ENCODE peak calls at places on chromosome 18, in eight cellular contexts. D, W, Q, H, Y, M, G and K are unnamed samples.

GRCh38 chr18:77804382-77804781 is 554.7 kb downstream of the GALR1 start:
- DNase-seq in Y (no peak), W (no peak), H (no peak), M (no peak), D (no peak), Q (no peak), G (no peak), K (no peak)

GRCh38 chr18:66066191-66066590 is 315.4 kb downstream of the CDH7 start:
- DNase-seq in D (no peak), M (no peak), W (no peak), G (no peak), Y (no peak), Q (no peak), H (no peak), K (no peak)

GRCh38 chr18:59814872-59815271 is 84.9 kb upstream of the PMAIP1 start:
- DNase-seq in D (no peak), G (no peak), W (no peak), Y (peak; percentile 57), M (no peak), Q (no peak), H (no peak), K (no peak)

GRCh38 chr18:36856815-36857214 is 27.9 kb downstream of the KIAA1328 start:
- DNase-seq in W (no peak), M (no peak), H (no peak), Y (no peak), D (no peak), Q (no peak), G (no peak), K (no peak)

GRCh38 chr18:50410008-50410407 is 35.2 kb downstream of the SKA1 start:
- DNase-seq in H (no peak), Y (no peak), G (peak; percentile 28), W (no peak), D (no peak), Q (no peak), M (no peak), K (no peak)

GRCh38 chr18:58054041-58054733 is 10.2 kb downstream of the NEDD4L start:
- DNase-seq in Y (peak; percentile 63), M (no peak), G (no peak), D (no peak), W (no peak), Q (no peak), H (no peak), K (peak; percentile 70)

GRCh38 chr18:49024808-49025361 is 74.1 kb upstream of the SMAD7 start:
- DNase-seq in D (peak; percentile 35), H (no peak), Q (no peak), Y (no peak), M (peak; percentile 25), W (peak; percentile 75), G (no peak), K (peak; percentile 38)

GRCh38 chr18:36627616-36628015 is 201.2 kb downstream of the TPGS2 start:
- DNase-seq in H (no peak), D (no peak), G (no peak), Y (no peak), M (no peak), Q (no peak), W (no peak), K (no peak)

GRCh38 chr18:3623769-3624545 is 174.0 kb downstream of the TGIF1 start:
- DNase-seq in D (peak; percentile 83), Q (peak; percentile 61), H (peak; percentile 94), G (peak; percentile 57), M (peak; percentile 67), W (peak; percentile 36), Y (peak; percentile 98), K (peak; percentile 80)

GRCh38 chr18:57025525-57025924 is 121.4 kb upstream of the BOD1L2 start:
- DNase-seq in M (no peak), G (no peak), W (no peak), H (no peak), Y (no peak), Q (no peak), D (no peak), K (no peak)

GRCh38 chr18:58953627-58954026 is 89.0 kb downstream of the ZNF532 start:
- DNase-seq in H (no peak), D (no peak), G (no peak), W (peak; percentile 59), Y (no peak), Q (no peak), M (no peak), K (no peak)

GRCh38 chr18:48605408-48605845 is 66.6 kb downstream of the CTIF start:
- DNase-seq in H (no peak), G (peak; percentile 5), M (no peak), D (no peak), Q (no peak), W (peak; percentile 79), Y (no peak), K (no peak)

GRCh38 chr18:55239764-55240163 is 280.5 kb upstream of the CCDC68 start:
- DNase-seq in G (no peak), D (no peak), Q (no peak), M (no peak), H (no peak), Y (no peak), W (no peak), K (no peak)

GRCh38 chr18:48163184-48164095 is 233.0 kb upstream of the SMAD2 start:
- DNase-seq in Y (no peak), H (no peak), G (no peak), D (no peak), Q (no peak), M (no peak), W (peak; percentile 61), K (no peak)

GRCh38 chr18:79386547-79386946 is 9.2 kb upstream of the NFATC1 start:
- DNase-seq in M (no peak), H (peak; percentile 64), Y (no peak), D (no peak), Q (no peak), G (no peak), W (no peak), K (no peak)

GRCh38 chr18:13558132-13558531 is 168.2 kb downstream of the FAM210A start:
- DNase-seq in H (peak; percentile 65), M (no peak), G (peak; percentile 57), Y (peak; percentile 29), D (no peak), W (peak; percentile 52), Q (no peak), K (no peak)

GRCh38 chr18:27713037-27713726 is 463.7 kb downstream of the CDH2 start:
- DNase-seq in W (no peak), Q (no peak), Y (no peak), M (no peak), H (no peak), G (no peak), D (no peak), K (no peak)

GRCh38 chr18:79317718-79318117 is 78.0 kb upstream of the NFATC1 start:
- DNase-seq in G (no peak), D (no peak), M (no peak), Q (no peak), Y (no peak), W (no peak), H (no peak), K (no peak)

GRCh38 chr18:56382541-56382940 is 255.9 kb downstream of the TXNL1 start:
- DNase-seq in Q (no peak), H (no peak), M (no peak), W (no peak), D (no peak), G (no peak), Y (no peak), K (no peak)

GRCh38 chr18:62245699-62246098 is 58.6 kb downstream of the RELCH start:
- DNase-seq in Q (no peak), D (no peak), W (no peak), Y (no peak), M (no peak), G (no peak), H (no peak), K (no peak)
- TF ChIP-seq CTCF in Q (no peak), D (no peak), W (no peak), Y (peak; percentile 22), M (no peak), G (no peak), H (no peak), K (no peak)

DNA sequence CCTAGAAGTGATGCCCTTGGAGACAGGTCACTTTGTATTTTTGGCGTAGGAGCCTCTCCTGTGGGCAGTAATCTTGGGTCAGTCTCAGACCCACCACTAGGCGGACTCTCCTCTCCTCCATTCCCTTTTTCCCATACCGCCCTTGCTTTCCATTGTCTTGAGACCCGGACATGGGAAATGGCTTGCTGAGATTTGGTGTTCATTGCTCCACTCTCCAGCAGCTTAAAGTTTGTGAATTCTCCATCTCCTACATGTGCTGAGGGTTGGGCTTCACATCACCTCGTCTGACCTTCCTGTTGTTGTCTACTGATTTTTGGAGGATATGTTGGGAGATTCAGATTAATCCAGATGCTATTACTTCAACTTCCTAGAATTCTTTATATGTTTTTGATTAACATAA is 159.2 kb upstream of the RAB12 start:
- DNase-seq in H (no peak), Y (no peak), Q (no peak), W (peak; percentile 20), M (no peak), G (no peak), D (no peak), K (no peak)
- TF ChIP-seq CTCF in H (no peak), Y (peak; percentile 50), Q (no peak), W (peak; percentile 75), M (no peak), G (peak; percentile 44), D (peak; percentile 28), K (peak; percentile 34)

GRCh38 chr18:25648724-25649260 is 296.8 kb upstream of the ZNF521 start:
- DNase-seq in M (no peak), H (no peak), D (no peak), Y (no peak), G (no peak), Q (no peak), W (no peak), K (no peak)
- TF ChIP-seq CTCF in M (no peak), H (no peak), D (no peak), Y (no peak), G (no peak), Q (no peak), W (no peak), K (no peak)

GRCh38 chr18:54233761-54234160 is 9.3 kb upstream of the MBD2 start:
- DNase-seq in G (no peak), W (no peak), M (no peak), Q (no peak), Y (no peak), D (no peak), H (no peak), K (no peak)

GRCh38 chr18:54232485-54233227 is 8.2 kb upstream of the MBD2 start:
- DNase-seq in Q (no peak), H (no peak), Y (no peak), G (no peak), M (no peak), D (no peak), W (no peak), K (no peak)

GRCh38 chr18:54233228-54233625 is 8.8 kb upstream of the MBD2 start:
- DNase-seq in H (no peak), D (no peak), Q (no peak), W (no peak), M (no peak), G (no peak), Y (peak; percentile 86), K (no peak)

GRCh38 chr18:54238181-54238936 is 13.9 kb upstream of the MBD2 start:
- DNase-seq in G (no peak), Q (no peak), W (no peak), Y (no peak), D (no peak), M (no peak), H (no peak), K (no peak)

DNA sequence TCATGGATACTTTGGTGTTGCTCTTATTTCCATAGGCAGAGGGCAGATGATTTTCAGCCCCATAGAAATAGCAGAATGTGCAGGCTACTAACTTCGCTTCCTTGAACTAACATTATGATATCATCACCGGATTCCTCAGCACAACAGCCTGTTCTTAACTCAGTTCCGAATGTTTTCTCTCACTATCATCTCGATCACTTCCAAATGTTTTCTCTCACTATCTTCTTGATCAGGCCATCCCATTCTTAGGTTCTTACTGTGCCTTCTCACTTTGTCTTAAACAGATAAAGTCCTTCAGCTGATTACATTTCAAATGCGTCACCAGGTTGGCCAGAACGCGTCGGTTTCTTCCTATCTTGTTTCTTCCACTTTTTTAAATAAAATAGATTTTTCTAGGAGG is 11.4 kb upstream of the MBD2 start:
- DNase-seq in M (no peak), D (no peak), Y (no peak), H (no peak), G (no peak), Q (no peak), W (no peak), K (no peak)
- TF ChIP-seq CTCF in M (no peak), D (no peak), Y (no peak), H (no peak), G (no peak), Q (no peak), W (no peak), K (no peak)